ENCODE peak calls at places on chromosomes 16 and 17, in five cellular contexts. One of them, this sample, is unnamed.
A peak's percentile ranks its signal among the peaks of the same experiment; 100 is the strongest.

GRCh38 chr16:4338125-4338582 is 13.0 kb downstream of the PAM16 start:
- ATAC-seq in HepG2: peak; percentile 9
- ATAC-seq in GM12878: peak; percentile 27
- ATAC-seq in upper lobe of left lung: no peak
- ATAC-seq in K562: peak; percentile 70
- ATAC-seq in this sample: no peak

GRCh38 chr16:54286330-54287017 is at the start of gene IRX3:
- ATAC-seq in K562: no peak
- ATAC-seq in HepG2: peak; percentile 74
- ATAC-seq in GM12878: no peak
- ATAC-seq in upper lobe of left lung: peak; percentile 79
- ATAC-seq in this sample: peak; percentile 68

GRCh38 chr16:90046971-90047713 is 27.9 kb upstream of the DBNDD1 start:
- ATAC-seq in HepG2: peak; percentile 75
- ATAC-seq in GM12878: no peak
- ATAC-seq in K562: peak; percentile 93
- ATAC-seq in upper lobe of left lung: peak; percentile 72
- ATAC-seq in this sample: peak; percentile 76

GRCh38 chr16:79217375-79218011 is 383.0 kb downstream of the MAF start:
- ATAC-seq in HepG2: no peak
- ATAC-seq in GM12878: no peak
- ATAC-seq in upper lobe of left lung: no peak
- ATAC-seq in K562: no peak
- ATAC-seq in this sample: no peak

GRCh38 chr16:84559311-84559932 is 55.0 kb upstream of the MEAK7 start:
- ATAC-seq in HepG2: peak; percentile 10
- ATAC-seq in K562: peak; percentile 44
- ATAC-seq in GM12878: no peak
- ATAC-seq in upper lobe of left lung: no peak
- ATAC-seq in this sample: no peak

GRCh38 chr17:35116845-35117244 is 2.8 kb downstream of the RAD51D start:
- ATAC-seq in upper lobe of left lung: no peak
- ATAC-seq in HepG2: no peak
- ATAC-seq in K562: no peak
- ATAC-seq in GM12878: no peak
- ATAC-seq in this sample: no peak

GRCh38 chr16:48282636-48283263 is 35.4 kb upstream of the ABCC11 start:
- ATAC-seq in K562: no peak
- ATAC-seq in GM12878: no peak
- ATAC-seq in upper lobe of left lung: no peak
- ATAC-seq in HepG2: no peak
- ATAC-seq in this sample: peak; percentile 39

GRCh38 chr16:81522141-81522701 is 77.6 kb downstream of the CMIP start:
- ATAC-seq in GM12878: no peak
- ATAC-seq in upper lobe of left lung: peak; percentile 5
- ATAC-seq in HepG2: no peak
- ATAC-seq in K562: no peak
- ATAC-seq in this sample: no peak

GRCh38 chr16:27431773-27432599 is 30.0 kb downstream of the IL21R start:
- ATAC-seq in upper lobe of left lung: no peak
- ATAC-seq in K562: peak; percentile 15
- ATAC-seq in GM12878: no peak
- ATAC-seq in HepG2: peak; percentile 23
- ATAC-seq in this sample: no peak

GRCh38 chr16:53519417-53520091 is 16.5 kb upstream of the AKTIP start:
- ATAC-seq in GM12878: no peak
- ATAC-seq in K562: no peak
- ATAC-seq in HepG2: no peak
- ATAC-seq in upper lobe of left lung: no peak
- ATAC-seq in this sample: no peak

GRCh38 chr17:27579304-27579703 is 51.7 kb upstream of the LGALS9 start:
- ATAC-seq in upper lobe of left lung: no peak
- ATAC-seq in GM12878: peak; percentile 56
- ATAC-seq in K562: no peak
- ATAC-seq in HepG2: no peak
- ATAC-seq in this sample: no peak

GRCh38 chr16:65176603-65177002 is 54.7 kb upstream of the CDH11 start:
- ATAC-seq in K562: no peak
- ATAC-seq in HepG2: no peak
- ATAC-seq in upper lobe of left lung: peak; percentile 55
- ATAC-seq in GM12878: no peak
- ATAC-seq in this sample: peak; percentile 73

GRCh38 chr16:89210904-89211515 is 6.5 kb upstream of the ZNF778 start:
- ATAC-seq in K562: peak; percentile 53
- ATAC-seq in GM12878: no peak
- ATAC-seq in upper lobe of left lung: no peak
- ATAC-seq in HepG2: no peak
- ATAC-seq in this sample: no peak

GRCh38 chr17:76640550-76641380 is 2.8 kb downstream of the ST6GALNAC1 start:
- ATAC-seq in upper lobe of left lung: no peak
- ATAC-seq in GM12878: no peak
- ATAC-seq in HepG2: no peak
- ATAC-seq in K562: peak; percentile 12
- ATAC-seq in this sample: no peak

GRCh38 chr17:35674552-35674951 is 56.9 kb upstream of the RASL10B start:
- ATAC-seq in K562: no peak
- ATAC-seq in GM12878: no peak
- ATAC-seq in upper lobe of left lung: no peak
- ATAC-seq in HepG2: no peak
- ATAC-seq in this sample: no peak

GRCh38 chr17:38749222-38750043 is 1.3 kb upstream of the PCGF2 start:
- ATAC-seq in K562: peak; percentile 65
- ATAC-seq in GM12878: peak; percentile 9
- ATAC-seq in HepG2: peak; percentile 32
- ATAC-seq in upper lobe of left lung: peak; percentile 38
- ATAC-seq in this sample: peak; percentile 44

GRCh38 chr17:74757502-74757901 is 9.1 kb downstream of the NHERF1 start:
- ATAC-seq in HepG2: no peak
- ATAC-seq in upper lobe of left lung: peak; percentile 4
- ATAC-seq in GM12878: no peak
- ATAC-seq in K562: no peak
- ATAC-seq in this sample: no peak

GRCh38 chr17:20116683-20117309 is 107.6 kb downstream of the SPECC1 start:
- ATAC-seq in K562: peak; percentile 80
- ATAC-seq in GM12878: peak; percentile 84
- ATAC-seq in HepG2: peak; percentile 81
- ATAC-seq in upper lobe of left lung: peak; percentile 80
- ATAC-seq in this sample: peak; percentile 57

GRCh38 chr16:17359778-17360177 is 111.0 kb downstream of the XYLT1 start:
- ATAC-seq in K562: no peak
- ATAC-seq in upper lobe of left lung: peak; percentile 62
- ATAC-seq in HepG2: no peak
- ATAC-seq in GM12878: peak; percentile 80
- ATAC-seq in this sample: no peak

GRCh38 chr17:30344283-30345088 is 10.6 kb upstream of the TMIGD1 start:
- ATAC-seq in HepG2: peak; percentile 83
- ATAC-seq in upper lobe of left lung: peak; percentile 78
- ATAC-seq in GM12878: no peak
- ATAC-seq in K562: peak; percentile 84
- ATAC-seq in this sample: peak; percentile 71

GRCh38 chr16:9260665-9261064 is 169.2 kb downstream of the HAPSTR1 start:
- ATAC-seq in HepG2: no peak
- ATAC-seq in GM12878: no peak
- ATAC-seq in K562: no peak
- ATAC-seq in upper lobe of left lung: no peak
- ATAC-seq in this sample: no peak

GRCh38 chr17:51926448-51926847 is 232.1 kb downstream of the CA10 start:
- ATAC-seq in HepG2: no peak
- ATAC-seq in upper lobe of left lung: no peak
- ATAC-seq in K562: no peak
- ATAC-seq in GM12878: no peak
- ATAC-seq in this sample: no peak

GRCh38 chr16:69520800-69521602 is 44.8 kb upstream of the NFAT5 start:
- ATAC-seq in GM12878: peak; percentile 85
- ATAC-seq in upper lobe of left lung: no peak
- ATAC-seq in HepG2: peak; percentile 94
- ATAC-seq in K562: peak; percentile 44
- ATAC-seq in this sample: no peak

DNA sequence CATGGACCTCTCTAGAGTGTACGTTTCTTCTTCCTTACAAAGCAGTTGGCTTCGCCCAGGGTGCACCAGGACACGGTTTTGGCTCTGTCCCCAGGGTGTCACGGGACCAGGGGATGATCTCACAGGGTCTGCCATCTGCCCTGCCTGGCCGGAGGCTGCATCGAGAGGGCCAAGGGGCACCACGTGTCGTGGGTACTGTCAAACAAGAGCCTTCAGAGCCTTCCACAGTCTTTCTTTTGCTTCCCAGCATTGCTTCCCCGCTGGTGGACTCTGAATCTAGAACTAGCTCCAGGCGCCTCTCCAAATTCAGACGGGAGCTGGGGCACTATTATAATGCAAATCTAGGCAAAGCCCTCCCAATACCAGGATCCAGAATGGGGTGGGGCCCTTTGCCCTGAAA is 47.9 kb downstream of the MAPT start:
- ATAC-seq in upper lobe of left lung: no peak
- ATAC-seq in K562: no peak
- ATAC-seq in GM12878: no peak
- ATAC-seq in HepG2: no peak
- ATAC-seq in this sample: peak; percentile 90
- TF ChIP-seq EP300 in upper lobe of left lung: no peak
- TF ChIP-seq EP300 in K562: no peak
- TF ChIP-seq EP300 in GM12878: no peak
- TF ChIP-seq EP300 in HepG2: no peak
- TF ChIP-seq EP300 in this sample: no peak

GRCh38 chr17:48995871-48996695 is 1.1 kb upstream of the IGF2BP1 start:
- ATAC-seq in K562: peak; percentile 48
- ATAC-seq in upper lobe of left lung: no peak
- ATAC-seq in HepG2: peak; percentile 84
- ATAC-seq in GM12878: peak; percentile 38
- ATAC-seq in this sample: no peak

GRCh38 chr17:48995332-48995870 is 1.8 kb upstream of the IGF2BP1 start:
- ATAC-seq in upper lobe of left lung: no peak
- ATAC-seq in K562: peak; percentile 19
- ATAC-seq in HepG2: peak; percentile 3
- ATAC-seq in GM12878: no peak
- ATAC-seq in this sample: no peak

GRCh38 chr17:48997827-48998556 is 807 bp downstream of the IGF2BP1 start:
- ATAC-seq in upper lobe of left lung: no peak
- ATAC-seq in GM12878: peak; percentile 39
- ATAC-seq in K562: peak; percentile 3
- ATAC-seq in HepG2: peak; percentile 8
- ATAC-seq in this sample: no peak

GRCh38 chr17:48997103-48997826 is at the start of gene IGF2BP1:
- ATAC-seq in upper lobe of left lung: no peak
- ATAC-seq in HepG2: peak; percentile 39
- ATAC-seq in GM12878: peak; percentile 54
- ATAC-seq in K562: peak; percentile 30
- ATAC-seq in this sample: no peak

DNA sequence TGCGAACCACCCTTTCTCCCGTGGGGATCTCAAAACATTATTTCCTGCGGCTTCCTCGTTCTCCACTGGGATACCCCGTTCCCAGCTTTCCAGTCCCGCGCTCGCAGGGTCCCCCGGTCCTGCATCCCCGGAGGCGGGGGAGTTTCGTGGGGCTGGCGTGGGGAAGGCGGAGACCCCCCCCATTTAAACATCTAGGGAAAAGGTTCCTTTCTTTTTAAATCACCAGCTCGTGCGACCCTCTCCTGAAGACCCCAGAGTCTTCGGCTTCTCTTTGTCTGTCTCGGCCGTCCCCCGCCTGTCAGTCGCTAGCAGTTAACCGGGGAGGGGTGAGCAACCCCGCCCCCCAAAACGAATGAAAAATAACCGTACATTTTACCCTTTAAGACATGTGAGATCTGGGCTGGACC is 486 bp upstream of the IGF2BP1 start:
- ATAC-seq in K562: no peak
- ATAC-seq in upper lobe of left lung: no peak
- ATAC-seq in HepG2: peak; percentile 14
- ATAC-seq in GM12878: no peak
- ATAC-seq in this sample: no peak
- TF ChIP-seq POLR2AphosphoS5 in K562: no peak
- TF ChIP-seq POLR2AphosphoS5 in upper lobe of left lung: no peak
- TF ChIP-seq POLR2AphosphoS5 in HepG2: no peak
- TF ChIP-seq POLR2AphosphoS5 in GM12878: no peak
- TF ChIP-seq POLR2AphosphoS5 in this sample: no peak

GRCh38 chr17:82283208-82283749 is 9.8 kb upstream of the CSNK1D start:
- ATAC-seq in K562: peak; percentile 17
- ATAC-seq in GM12878: peak; percentile 86
- ATAC-seq in upper lobe of left lung: no peak
- ATAC-seq in HepG2: peak; percentile 33
- ATAC-seq in this sample: no peak
- TF ChIP-seq EP300 in K562: no peak
- TF ChIP-seq EP300 in GM12878: no peak
- TF ChIP-seq EP300 in upper lobe of left lung: no peak
- TF ChIP-seq EP300 in HepG2: no peak
- TF ChIP-seq EP300 in this sample: no peak

DNA sequence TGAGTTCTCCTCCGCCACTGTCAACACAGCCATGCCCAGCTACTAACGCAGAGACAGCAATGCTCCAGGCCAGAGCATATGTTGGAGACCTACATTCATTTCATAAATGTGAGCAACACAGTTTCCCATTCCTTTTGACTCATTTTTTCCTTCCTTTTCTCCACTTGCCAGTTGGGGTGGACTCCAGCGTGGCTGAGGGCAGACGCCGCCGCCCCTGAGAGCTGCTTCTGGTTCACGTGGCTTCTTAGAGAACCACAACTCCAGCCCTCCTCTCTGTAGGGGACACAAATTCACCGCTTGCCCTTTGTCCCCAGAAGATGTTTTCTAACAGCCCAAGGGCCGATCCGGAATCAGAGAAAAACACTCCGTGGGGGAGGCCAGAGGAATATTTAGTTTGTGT is 45.8 kb upstream of the ZCCHC14 start:
- ATAC-seq in HepG2: no peak
- ATAC-seq in K562: no peak
- ATAC-seq in upper lobe of left lung: no peak
- ATAC-seq in GM12878: no peak
- ATAC-seq in this sample: no peak
- TF ChIP-seq POLR2AphosphoS5 in HepG2: no peak
- TF ChIP-seq POLR2AphosphoS5 in K562: no peak
- TF ChIP-seq POLR2AphosphoS5 in upper lobe of left lung: no peak
- TF ChIP-seq POLR2AphosphoS5 in GM12878: no peak
- TF ChIP-seq POLR2AphosphoS5 in this sample: no peak

GRCh38 chr17:47970725-47971511 is at the start of gene CDK5RAP3:
- ATAC-seq in HepG2: peak; percentile 97
- ATAC-seq in K562: peak; percentile 99
- ATAC-seq in GM12878: peak; percentile 98
- ATAC-seq in upper lobe of left lung: peak; percentile 100
- ATAC-seq in this sample: peak; percentile 99
- TF ChIP-seq EP300 in HepG2: peak; percentile 75
- TF ChIP-seq EP300 in K562: no peak
- TF ChIP-seq EP300 in GM12878: no peak
- TF ChIP-seq EP300 in upper lobe of left lung: no peak
- TF ChIP-seq EP300 in this sample: no peak

DNA sequence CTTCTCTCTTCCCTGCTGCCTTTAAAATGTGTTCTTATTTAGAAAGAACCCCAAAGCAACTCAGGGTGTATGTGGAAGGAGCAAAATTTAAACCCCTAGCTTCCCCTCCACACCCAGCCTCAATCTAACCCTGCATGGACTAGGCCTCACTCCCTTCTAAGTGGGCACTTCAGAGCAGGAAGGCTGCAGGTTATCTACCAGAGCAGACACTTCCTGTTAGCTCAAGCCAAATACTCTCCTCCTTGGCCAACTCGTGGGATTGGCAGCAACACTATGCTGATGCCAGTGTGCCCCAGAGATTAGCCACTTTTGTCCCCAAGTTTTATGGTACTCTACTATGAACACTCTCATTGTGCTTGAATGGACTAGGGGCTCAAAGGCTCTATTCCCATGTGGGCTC is 35.6 kb downstream of the CCDC42 start:
- ATAC-seq in GM12878: no peak
- ATAC-seq in HepG2: no peak
- ATAC-seq in K562: no peak
- ATAC-seq in upper lobe of left lung: no peak
- ATAC-seq in this sample: no peak
- TF ChIP-seq POLR2AphosphoS5 in GM12878: no peak
- TF ChIP-seq POLR2AphosphoS5 in HepG2: no peak
- TF ChIP-seq POLR2AphosphoS5 in K562: no peak
- TF ChIP-seq POLR2AphosphoS5 in upper lobe of left lung: peak; percentile 53
- TF ChIP-seq POLR2AphosphoS5 in this sample: no peak

GRCh38 chr17:44137891-44138709 is 3.6 kb upstream of the HROB start:
- ATAC-seq in GM12878: peak; percentile 64
- ATAC-seq in HepG2: peak; percentile 78
- ATAC-seq in K562: peak; percentile 87
- ATAC-seq in upper lobe of left lung: peak; percentile 92
- ATAC-seq in this sample: peak; percentile 94
- TF ChIP-seq EP300 in GM12878: no peak
- TF ChIP-seq EP300 in HepG2: no peak
- TF ChIP-seq EP300 in K562: peak; percentile 53
- TF ChIP-seq EP300 in upper lobe of left lung: no peak
- TF ChIP-seq EP300 in this sample: no peak

This sample was measured in gastroesophageal sphincter.